ENCODE peak calls at places on chromosome 18, in six cellular contexts. G is GM12865, S is cardiac muscle cell, U is HL-60, V is GM12878, W is AG09309. L is an unnamed sample.

GRCh38 chr18:22813648-22814328 is 119.3 kb upstream of the RBBP8 start:
- DNase-seq in U (peak; percentile 52), V (no peak), W (no peak), S (peak; percentile 70), G (peak; percentile 50), L (no peak)

GRCh38 chr18:79611040-79611681 is 68.4 kb upstream of the CTDP1 start:
- DNase-seq in V (no peak), S (peak; percentile 92), G (no peak), W (no peak), U (no peak), L (peak; percentile 36)

GRCh38 chr18:72261562-72261961 is 282.6 kb downstream of the CBLN2 start:
- DNase-seq in G (no peak), U (no peak), S (no peak), W (no peak), V (no peak), L (no peak)

GRCh38 chr18:57698571-57699276 is 77.1 kb upstream of the NARS1 start:
- DNase-seq in W (peak; percentile 60), G (no peak), S (peak; percentile 67), V (no peak), U (no peak), L (peak; percentile 75)

GRCh38 chr18:78703297-78703696 is 276.3 kb upstream of the SALL3 start:
- DNase-seq in U (no peak), S (no peak), V (no peak), G (no peak), W (no peak), L (no peak)

GRCh38 chr18:23341383-23341782 is 111.7 kb upstream of the RIOK3 start:
- DNase-seq in W (no peak), G (no peak), V (no peak), U (no peak), S (no peak), L (no peak)

GRCh38 chr18:32724071-32724696 is 48.6 kb downstream of the KLHL14 start:
- DNase-seq in V (no peak), U (no peak), S (no peak), G (no peak), W (no peak), L (no peak)

GRCh38 chr18:76573325-76574025 is 78.4 kb upstream of the ZNF516 start:
- DNase-seq in S (peak; percentile 72), U (peak; percentile 95), G (no peak), W (peak; percentile 20), V (no peak), L (no peak)

GRCh38 chr18:4823091-4823490 is 368.0 kb upstream of the DLGAP1 start:
- DNase-seq in U (no peak), V (no peak), G (no peak), S (no peak), W (no peak), L (no peak)

GRCh38 chr18:22171263-22171838 is 2.0 kb downstream of the GATA6 start:
- DNase-seq in S (no peak), V (no peak), G (no peak), U (no peak), W (no peak), L (no peak)

GRCh38 chr18:53426656-53427055 is 797.8 kb downstream of the MBD2 start:
- DNase-seq in U (no peak), S (no peak), G (no peak), W (no peak), V (no peak), L (no peak)

GRCh38 chr18:63237911-63238710 is 81.5 kb downstream of the BCL2 start:
- DNase-seq in W (peak; percentile 68), G (no peak), U (no peak), V (no peak), S (peak; percentile 95), L (peak; percentile 52)

GRCh38 chr18:57784034-57784815 is 18.9 kb downstream of the ATP8B1 start:
- DNase-seq in U (peak; percentile 78), S (peak; percentile 91), G (no peak), V (no peak), W (peak; percentile 77), L (no peak)

GRCh38 chr18:3688682-3689081 is 238.7 kb downstream of the TGIF1 start:
- DNase-seq in G (no peak), W (peak; percentile 90), U (no peak), V (no peak), S (peak; percentile 85), L (peak; percentile 97)

GRCh38 chr18:59909289-59910036 is 9.7 kb downstream of the PMAIP1 start:
- DNase-seq in S (no peak), V (no peak), W (no peak), U (no peak), G (peak; percentile 21), L (no peak)

GRCh38 chr18:41529093-41529492 is 425.9 kb upstream of the PIK3C3 start:
- DNase-seq in V (no peak), S (no peak), W (no peak), G (no peak), U (no peak), L (no peak)

GRCh38 chr18:42425025-42425424 is 470.0 kb downstream of the PIK3C3 start:
- DNase-seq in V (no peak), U (no peak), G (no peak), S (no peak), W (no peak), L (no peak)

GRCh38 chr18:78932281-78932680 is 47.3 kb upstream of the SALL3 start:
- DNase-seq in W (no peak), S (no peak), U (no peak), G (no peak), V (no peak), L (no peak)

GRCh38 chr18:55863876-55864275 is 275.9 kb upstream of the TCF4 start:
- DNase-seq in S (peak; percentile 52), V (no peak), U (no peak), W (peak; percentile 77), G (no peak), L (no peak)

GRCh38 chr18:39602112-39602511 is 2036.5 kb upstream of the CELF4 start:
- DNase-seq in W (no peak), U (no peak), G (no peak), V (no peak), S (no peak), L (no peak)

GRCh38 chr18:43893001-43893637 is 615.8 kb upstream of the SYT4 start:
- DNase-seq in W (peak; percentile 85), U (no peak), V (no peak), G (no peak), S (peak; percentile 74), L (peak; percentile 69)

GRCh38 chr18:44637210-44638051 is 43.3 kb upstream of the SETBP1 start:
- DNase-seq in U (no peak), W (no peak), V (no peak), G (peak; percentile 7), S (no peak), L (no peak)

GRCh38 chr18:63472380-63472779 is 4.4 kb upstream of the SERPINB5 start:
- DNase-seq in S (no peak), G (no peak), V (no peak), W (no peak), U (no peak), L (no peak)

GRCh38 chr18:67710639-67711038 is 194.1 kb upstream of the DSEL start:
- DNase-seq in V (no peak), W (no peak), S (no peak), G (peak; percentile 9), U (no peak), L (no peak)

DNA sequence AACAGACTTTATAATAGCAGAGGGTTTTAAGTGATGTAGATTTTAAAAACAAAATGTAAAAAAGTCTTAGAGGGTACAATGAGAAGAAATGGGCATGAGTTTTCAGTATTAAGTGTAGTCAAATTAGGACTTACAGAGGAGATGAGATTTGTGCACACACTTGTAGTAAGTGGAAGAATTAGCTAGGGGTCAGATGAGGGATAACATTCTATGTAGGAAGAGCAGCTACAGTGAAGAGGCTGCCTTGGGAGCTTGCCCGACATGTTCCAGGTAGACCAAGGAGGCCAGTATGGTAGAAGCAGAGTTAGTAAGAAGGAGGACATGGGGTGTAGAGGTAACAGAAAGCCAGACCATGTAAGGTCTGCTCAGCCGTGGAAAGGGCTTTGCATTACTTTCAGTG is 189.2 kb upstream of the DSEL start:
- DNase-seq in S (peak; percentile 16), U (no peak), V (no peak), W (no peak), G (no peak), L (no peak)
- TF ChIP-seq CTCF in S (peak; percentile 6), U (no peak), V (no peak), W (no peak), G (no peak), L (no peak)

GRCh38 chr18:10228380-10228779 is 226.1 kb upstream of the APCDD1 start:
- DNase-seq in W (no peak), U (no peak), S (no peak), G (no peak), V (no peak), L (no peak)

GRCh38 chr18:10232062-10232461 is 222.4 kb upstream of the APCDD1 start:
- DNase-seq in G (no peak), S (no peak), U (no peak), V (no peak), W (no peak), L (no peak)

GRCh38 chr18:10231220-10231619 is 223.2 kb upstream of the APCDD1 start:
- DNase-seq in S (no peak), V (no peak), W (no peak), G (no peak), U (peak; percentile 62), L (no peak)

GRCh38 chr18:10226971-10227370 is 227.5 kb upstream of the APCDD1 start:
- DNase-seq in U (no peak), G (no peak), S (no peak), V (no peak), W (no peak), L (no peak)

DNA sequence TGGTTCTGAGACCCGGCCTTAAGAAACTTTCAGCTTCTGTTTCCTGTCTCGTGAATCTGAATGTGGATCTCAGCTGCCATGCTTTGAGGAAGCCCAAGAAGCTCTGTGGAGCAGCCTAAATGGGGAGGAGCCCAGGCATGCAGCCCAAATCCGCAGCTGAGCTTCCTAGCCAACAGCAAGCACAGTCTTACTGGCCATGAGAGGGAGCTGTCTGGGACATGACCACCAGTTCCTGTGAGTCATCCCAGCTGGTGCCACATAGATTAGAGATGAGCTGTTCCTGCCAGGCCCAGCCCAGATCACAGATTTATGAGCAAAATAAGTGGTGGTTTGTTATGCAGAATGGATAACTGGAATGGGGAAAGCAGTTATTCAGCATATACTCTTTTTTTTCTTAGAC is 224.4 kb upstream of the APCDD1 start:
- DNase-seq in W (peak; percentile 78), S (peak; percentile 89), U (peak; percentile 45), V (no peak), G (peak; percentile 23), L (peak; percentile 46)
- TF ChIP-seq CTCF in W (peak; percentile 53), S (peak; percentile 29), U (no peak), V (no peak), G (no peak), L (peak; percentile 41)

GRCh38 chr18:24734058-24734457 is 273.6 kb downstream of the HRH4 start:
- DNase-seq in V (no peak), G (no peak), S (no peak), W (no peak), U (no peak), L (no peak)
- TF ChIP-seq CTCF in V (peak; percentile 13), G (no peak), S (no peak), W (peak; percentile 32), U (no peak), L (no peak)

GRCh38 chr18:34880882-34881852 is 160.0 kb upstream of the MAPRE2 start:
- DNase-seq in S (peak; percentile 24), G (no peak), V (no peak), W (no peak), U (no peak), L (no peak)
- TF ChIP-seq CTCF in S (no peak), G (no peak), V (no peak), W (no peak), U (no peak), L (no peak)

L was measured in AG04449.